ENCODE peak calls at places on chromosomes 11 and 22, in nine cellular contexts. F is globus pallidus; O is A549; I is NCI-H1105; Q is effector CD4-positive, alpha-beta T cell; L is mesothelial cell of epicardium; G is Calu3; K is GM10248; H is sciatic nerve. T is an unnamed sample.

GRCh38 chr11:9753031-9753430 is 89.2 kb downstream of the SWAP70 start:
- DNase-seq in F (no peak), O (no peak), I (no peak), Q (no peak), L (no peak), G (no peak), K (no peak), H (no peak), T (no peak)

GRCh38 chr22:38519453-38520250 is 13.5 kb upstream of the DDX17 start:
- DNase-seq in F (no peak), O (no peak), I (no peak), Q (no peak), L (no peak), G (no peak), K (no peak), H (no peak), T (no peak)

GRCh38 chr11:58905716-58906547 is 33.4 kb upstream of the GLYATL1 start:
- DNase-seq in F (peak; percentile 78), O (peak; percentile 48), I (peak; percentile 89), Q (no peak), L (peak; percentile 51), G (peak; percentile 44), K (no peak), H (peak; percentile 68), T (no peak)

GRCh38 chr11:112300094-112300786 is 39.6 kb upstream of the PLET1 start:
- DNase-seq in F (peak; percentile 45), O (no peak), I (no peak), Q (no peak), L (no peak), G (no peak), K (no peak), H (no peak), T (no peak)

GRCh38 chr11:62472063-62472884 is 53.4 kb downstream of the SCGB1A1 start:
- DNase-seq in F (no peak), O (peak; percentile 54), I (no peak), Q (no peak), L (no peak), G (peak; percentile 16), K (no peak), H (no peak), T (no peak)

GRCh38 chr22:45878901-45879551 is 97.9 kb downstream of the WNT7B start:
- DNase-seq in F (no peak), O (no peak), I (peak; percentile 50), Q (no peak), L (no peak), G (no peak), K (no peak), H (peak; percentile 48), T (no peak)

GRCh38 chr22:23903328-23903971 is 9.3 kb downstream of the MIF start:
- DNase-seq in F (no peak), O (no peak), I (no peak), Q (no peak), L (no peak), G (no peak), K (no peak), H (no peak), T (no peak)

GRCh38 chr11:83235825-83236224 is 42.3 kb downstream of the ANKRD42 start:
- DNase-seq in F (no peak), O (no peak), I (no peak), Q (no peak), L (no peak), G (no peak), K (no peak), H (no peak), T (no peak)

GRCh38 chr11:109783017-109783416 is 310.2 kb upstream of the ZC3H12C start:
- DNase-seq in F (no peak), O (no peak), I (no peak), Q (no peak), L (no peak), G (no peak), K (no peak), H (no peak), T (no peak)

GRCh38 chr11:13222285-13222684 is 55.3 kb upstream of the BMAL1 start:
- DNase-seq in F (no peak), O (no peak), I (no peak), Q (no peak), L (no peak), G (no peak), K (no peak), H (no peak), T (no peak)

GRCh38 chr22:22025320-22026156 is 43.0 kb upstream of the TOP3B start:
- DNase-seq in F (no peak), O (no peak), I (no peak), Q (no peak), L (no peak), G (no peak), K (peak; percentile 76), H (no peak), T (no peak)

GRCh38 chr11:2100361-2101170 is 38.6 kb downstream of the IGF2 start:
- DNase-seq in F (no peak), O (no peak), I (no peak), Q (no peak), L (peak; percentile 36), G (no peak), K (no peak), H (peak; percentile 35), T (no peak)

GRCh38 chr11:65420506-65421203 is 1.9 kb upstream of the NEAT1 start:
- DNase-seq in F (no peak), O (no peak), I (no peak), Q (no peak), L (no peak), G (no peak), K (no peak), H (peak; percentile 34), T (no peak)

GRCh38 chr22:40855104-40855959 is 1.1 kb downstream of the ST13 start:
- DNase-seq in F (peak; percentile 18), O (no peak), I (peak; percentile 27), Q (no peak), L (no peak), G (no peak), K (no peak), H (no peak), T (peak; percentile 39)

GRCh38 chr11:104776501-104777170 is 121.6 kb downstream of the CASP12 start:
- DNase-seq in F (no peak), O (no peak), I (no peak), Q (no peak), L (no peak), G (peak; percentile 4), K (no peak), H (no peak), T (no peak)

GRCh38 chr11:44607987-44608386 is 42.5 kb downstream of the CD82 start:
- DNase-seq in F (no peak), O (no peak), I (no peak), Q (no peak), L (no peak), G (no peak), K (no peak), H (no peak), T (no peak)

GRCh38 chr11:21511835-21512440 is 680.9 kb upstream of the ANO5 start:
- DNase-seq in F (peak; percentile 33), O (peak; percentile 21), I (peak; percentile 71), Q (no peak), L (peak; percentile 80), G (peak; percentile 83), K (peak; percentile 24), H (peak; percentile 62), T (peak; percentile 56)

GRCh38 chr11:78338138-78338537 is 79.5 kb downstream of the GAB2 start:
- DNase-seq in F (peak; percentile 66), O (no peak), I (no peak), Q (no peak), L (no peak), G (no peak), K (no peak), H (no peak), T (no peak)

GRCh38 chr11:78646564-78647185 is 72.0 kb upstream of the NARS2 start:
- DNase-seq in F (no peak), O (peak; percentile 54), I (peak; percentile 81), Q (peak; percentile 30), L (peak; percentile 64), G (peak; percentile 74), K (peak; percentile 57), H (no peak), T (peak; percentile 75)

GRCh38 chr22:48676266-48677167 is 1151.2 kb downstream of the BRD1 start:
- DNase-seq in F (no peak), O (no peak), I (no peak), Q (no peak), L (no peak), G (no peak), K (no peak), H (no peak), T (no peak)

GRCh38 chr11:111765320-111765983 is 737 bp downstream of the PPP2R1B start:
- DNase-seq in F (peak; percentile 28), O (no peak), I (no peak), Q (no peak), L (no peak), G (peak; percentile 25), K (no peak), H (no peak), T (peak; percentile 29)

T was measured in small intestine.